ENCODE peak calls at places on chromosome 17, in ten cellular contexts. I is HCT116, R is tibial nerve, F is uterus, O is body of pancreas, V is GM12891, K is heart left ventricle, U is A549, Y is thyroid gland, W is H54. N is an unnamed sample.

GRCh38 chr17:12201294-12201693 is 180.6 kb downstream of the MAP2K4 start:
- DNase-seq in I (no peak), R (no peak), F (no peak), O (no peak), V (no peak), K (no peak), U (no peak), Y (no peak), W (no peak), N (no peak)

GRCh38 chr17:3798273-3799180 is 2.5 kb downstream of the ITGAE start:
- DNase-seq in I (no peak), R (no peak), F (no peak), O (no peak), V (no peak), K (no peak), U (no peak), Y (no peak), W (no peak), N (peak)

GRCh38 chr17:4956493-4957061 is 5.7 kb downstream of the ENO3 start:
- DNase-seq in I (no peak), R (no peak), F (no peak), O (peak), V (no peak), K (peak), U (no peak), Y (no peak), W (no peak), N (no peak)

GRCh38 chr17:38735161-38735997 is 5.2 kb downstream of the CISD3 start:
- DNase-seq in I (no peak), R (no peak), F (peak), O (peak), V (peak), K (peak), U (peak), Y (peak), W (peak), N (peak)

GRCh38 chr17:9473716-9474115 is 101.9 kb downstream of the STX8 start:
- DNase-seq in I (no peak), R (no peak), F (no peak), O (no peak), V (no peak), K (no peak), U (peak), Y (no peak), W (peak), N (no peak)

GRCh38 chr17:39722965-39723848 is 7.1 kb downstream of the MIEN1 start:
- DNase-seq in I (no peak), R (no peak), F (no peak), O (no peak), V (no peak), K (no peak), U (no peak), Y (no peak), W (peak), N (no peak)

GRCh38 chr17:35284955-35285354 is 42.1 kb downstream of the SLFN5 start:
- DNase-seq in I (no peak), R (no peak), F (no peak), O (no peak), V (no peak), K (no peak), U (no peak), Y (no peak), W (no peak), N (no peak)

GRCh38 chr17:36931697-36932382 is 5.4 kb upstream of the LHX1 start:
- DNase-seq in I (no peak), R (no peak), F (no peak), O (no peak), V (no peak), K (no peak), U (no peak), Y (peak), W (no peak), N (no peak)

GRCh38 chr17:78335176-78335575 is 24.7 kb downstream of the SOCS3 start:
- DNase-seq in I (no peak), R (no peak), F (no peak), O (no peak), V (no peak), K (no peak), U (no peak), Y (peak), W (no peak), N (no peak)

GRCh38 chr17:17208013-17208412 is 1.9 kb upstream of the PLD6 start:
- DNase-seq in I (no peak), R (no peak), F (no peak), O (no peak), V (no peak), K (no peak), U (no peak), Y (no peak), W (no peak), N (no peak)

GRCh38 chr17:61408151-61409041 is 8.8 kb downstream of the TBX2 start:
- DNase-seq in I (no peak), R (peak), F (no peak), O (no peak), V (peak), K (no peak), U (no peak), Y (no peak), W (no peak), N (peak)

GRCh38 chr17:3594976-3595375 is 14.2 kb downstream of the TRPV1 start:
- DNase-seq in I (no peak), R (no peak), F (no peak), O (no peak), V (no peak), K (no peak), U (no peak), Y (no peak), W (no peak), N (no peak)

GRCh38 chr17:38579934-38580333 is 25.8 kb downstream of the SRCIN1 start:
- DNase-seq in I (no peak), R (no peak), F (no peak), O (peak), V (no peak), K (peak), U (peak), Y (peak), W (peak), N (peak)

GRCh38 chr17:15096511-15096910 is 168.6 kb downstream of the PMP22 start:
- DNase-seq in I (no peak), R (no peak), F (no peak), O (no peak), V (no peak), K (no peak), U (no peak), Y (no peak), W (no peak), N (no peak)

GRCh38 chr17:9918352-9918751 is 13.3 kb upstream of the RCVRN start:
- DNase-seq in I (no peak), R (no peak), F (no peak), O (no peak), V (no peak), K (no peak), U (no peak), Y (no peak), W (no peak), N (no peak)

GRCh38 chr17:34382586-34383224 is 19.7 kb upstream of the CCL1 start:
- DNase-seq in I (no peak), R (no peak), F (no peak), O (no peak), V (no peak), K (no peak), U (no peak), Y (no peak), W (no peak), N (no peak)

GRCh38 chr17:71472809-71473789 is 647.7 kb upstream of the SOX9 start:
- DNase-seq in I (peak), R (no peak), F (no peak), O (peak), V (peak), K (no peak), U (peak), Y (peak), W (peak), N (peak)

GRCh38 chr17:38338535-38338934 is 5.2 kb downstream of the GPR179 start:
- DNase-seq in I (no peak), R (no peak), F (no peak), O (no peak), V (no peak), K (no peak), U (no peak), Y (no peak), W (no peak), N (no peak)

GRCh38 chr17:27153005-27153404 is 140.9 kb upstream of the WSB1 start:
- DNase-seq in I (no peak), R (no peak), F (no peak), O (no peak), V (no peak), K (no peak), U (no peak), Y (no peak), W (no peak), N (no peak)

GRCh38 chr17:50134206-50135110 is 4.5 kb upstream of the SAMD14 start:
- DNase-seq in I (no peak), R (no peak), F (no peak), O (no peak), V (no peak), K (no peak), U (no peak), Y (no peak), W (no peak), N (no peak)

GRCh38 chr17:77382966-77383612 is 242.3 kb downstream of the SEC14L1 start:
- DNase-seq in I (no peak), R (no peak), F (no peak), O (no peak), V (no peak), K (peak), U (no peak), Y (no peak), W (peak), N (no peak)

GRCh38 chr17:59839646-59840328 is 53.0 kb downstream of the TUBD1 start:
- DNase-seq in I (no peak), R (no peak), F (no peak), O (no peak), V (no peak), K (no peak), U (peak), Y (no peak), W (no peak), N (no peak)

GRCh38 chr17:27457731-27458523 is 1.7 kb downstream of the KSR1 start:
- DNase-seq in I (no peak), R (no peak), F (no peak), O (no peak), V (no peak), K (no peak), U (no peak), Y (peak), W (no peak), N (no peak)

GRCh38 chr17:64781394-64781793 is 119.3 kb upstream of the SMURF2 start:
- DNase-seq in I (no peak), R (no peak), F (peak), O (peak), V (peak), K (peak), U (no peak), Y (peak), W (no peak), N (peak)

GRCh38 chr17:66006654-66007053 is 185.3 kb downstream of the CEP112 start:
- DNase-seq in I (no peak), R (no peak), F (no peak), O (no peak), V (no peak), K (no peak), U (no peak), Y (no peak), W (no peak), N (no peak)

GRCh38 chr17:28902819-28903545 is at the start of gene DHRS13:
- DNase-seq in I (peak), R (peak), F (peak), O (peak), V (peak), K (peak), U (peak), Y (peak), W (peak), N (peak)

GRCh38 chr17:67218385-67218950 is 26.5 kb downstream of the HELZ start:
- DNase-seq in I (no peak), R (no peak), F (no peak), O (no peak), V (no peak), K (no peak), U (no peak), Y (no peak), W (peak), N (no peak)

GRCh38 chr17:29590979-29591736 is 1.7 kb upstream of the GIT1 start:
- DNase-seq in I (peak), R (no peak), F (peak), O (peak), V (no peak), K (peak), U (peak), Y (peak), W (peak), N (peak)

GRCh38 chr17:69236946-69237345 is 8.3 kb upstream of the ABCA10 start:
- DNase-seq in I (no peak), R (no peak), F (no peak), O (no peak), V (no peak), K (no peak), U (no peak), Y (no peak), W (no peak), N (no peak)

GRCh38 chr17:16995930-16996329 is 24.0 kb upstream of the TNFRSF13B start:
- DNase-seq in I (no peak), R (no peak), F (no peak), O (no peak), V (no peak), K (no peak), U (no peak), Y (no peak), W (no peak), N (no peak)

GRCh38 chr17:78400581-78401240 is 22.3 kb downstream of the PGS1 start:
- DNase-seq in I (no peak), R (no peak), F (no peak), O (no peak), V (no peak), K (no peak), U (no peak), Y (peak), W (no peak), N (no peak)

GRCh38 chr17:68860941-68861340 is 94.3 kb downstream of the ABCA8 start:
- DNase-seq in I (no peak), R (no peak), F (no peak), O (no peak), V (no peak), K (no peak), U (no peak), Y (no peak), W (no peak), N (no peak)

GRCh38 chr17:48619821-48620496 is 4.9 kb upstream of the HOXB8 start:
- DNase-seq in I (no peak), R (no peak), F (no peak), O (no peak), V (no peak), K (no peak), U (no peak), Y (no peak), W (no peak), N (no peak)

GRCh38 chr17:7823581-7824001 is 10.4 kb upstream of the KDM6B start:
- DNase-seq in I (no peak), R (no peak), F (no peak), O (no peak), V (no peak), K (no peak), U (no peak), Y (no peak), W (no peak), N (no peak)

GRCh38 chr17:77501101-77501566 is 360.4 kb downstream of the SEC14L1 start:
- DNase-seq in I (no peak), R (no peak), F (peak), O (no peak), V (peak), K (peak), U (peak), Y (no peak), W (no peak), N (no peak)

GRCh38 chr17:69913241-69914015 is 161.6 kb upstream of the KCNJ16 start:
- DNase-seq in I (no peak), R (no peak), F (no peak), O (no peak), V (no peak), K (no peak), U (no peak), Y (peak), W (no peak), N (no peak)

GRCh38 chr17:3964203-3965122 is at the start of gene ATP2A3:
- DNase-seq in I (no peak), R (no peak), F (no peak), O (no peak), V (peak), K (no peak), U (no peak), Y (peak), W (no peak), N (no peak)

GRCh38 chr17:21351366-21352065 is 24.6 kb upstream of the KCNJ12 start:
- DNase-seq in I (no peak), R (no peak), F (no peak), O (no peak), V (no peak), K (no peak), U (no peak), Y (no peak), W (no peak), N (no peak)

GRCh38 chr17:42311240-42312034 is 23.1 kb downstream of the STAT5A start:
- DNase-seq in I (no peak), R (peak), F (peak), O (peak), V (no peak), K (peak), U (no peak), Y (peak), W (no peak), N (peak)
- TF ChIP-seq POLR2A in I (no peak), R (no peak), F (peak), O (no peak), V (peak), K (no peak), U (no peak), Y (peak), W (no peak), N (no peak)

DNA sequence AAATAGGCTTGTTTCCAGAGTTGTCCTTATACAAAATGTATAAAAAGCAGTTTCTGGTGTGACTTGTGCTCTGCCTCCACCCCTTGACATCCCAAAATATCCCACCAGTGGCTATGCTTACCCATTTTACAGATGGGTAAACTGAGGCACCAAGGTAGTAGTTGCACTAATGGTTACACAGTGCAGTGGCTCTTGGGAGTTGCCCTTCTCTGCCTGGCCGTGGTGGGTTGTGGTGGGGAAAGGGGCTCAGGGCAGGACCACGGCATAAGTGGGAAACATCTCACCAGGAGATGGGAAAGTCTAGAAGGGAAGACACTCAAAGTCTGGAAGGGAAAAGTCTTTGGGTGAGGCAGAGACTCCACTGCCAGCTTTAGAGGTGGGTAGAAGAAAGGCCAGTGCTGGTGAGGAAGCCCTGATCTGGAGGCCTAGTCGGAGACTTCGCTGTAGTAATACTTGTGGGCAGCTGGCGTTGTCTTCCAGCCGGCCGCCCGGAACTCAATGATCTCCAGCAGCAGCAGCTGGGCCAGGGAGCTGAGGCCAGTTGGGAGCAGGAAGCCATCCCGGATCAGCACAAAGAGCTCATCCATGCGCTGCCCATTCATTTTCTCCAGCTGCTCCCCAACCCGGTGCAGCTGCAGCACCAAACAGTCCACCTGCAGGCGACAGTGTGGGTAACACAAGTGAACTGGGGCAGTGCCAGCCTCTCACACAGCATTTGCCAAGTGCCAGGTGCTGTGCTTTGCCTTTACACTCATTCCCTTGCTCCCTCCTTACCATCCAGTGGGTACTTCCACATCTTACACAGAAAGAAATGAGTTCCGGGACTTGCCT is 4.5 kb downstream of the MIF4GD start:
- DNase-seq in I (no peak), R (no peak), F (no peak), O (no peak), V (no peak), K (no peak), U (no peak), Y (no peak), W (no peak), N (peak)
- TF ChIP-seq POLR2A in I (no peak), R (no peak), F (no peak), O (no peak), V (peak), K (no peak), U (no peak), Y (no peak), W (no peak), N (no peak)

GRCh38 chr17:30970757-30971567 is at the start of gene RNF135:
- DNase-seq in I (peak), R (peak), F (peak), O (peak), V (peak), K (peak), U (peak), Y (peak), W (peak), N (peak)

GRCh38 chr17:30964878-30965277 is 6.0 kb upstream of the RNF135 start:
- DNase-seq in I (no peak), R (no peak), F (no peak), O (no peak), V (no peak), K (no peak), U (no peak), Y (no peak), W (no peak), N (no peak)

GRCh38 chr17:30975042-30975820 is 4.4 kb downstream of the RNF135 start:
- DNase-seq in I (no peak), R (no peak), F (no peak), O (no peak), V (no peak), K (no peak), U (no peak), Y (no peak), W (no peak), N (no peak)

GRCh38 chr17:30969989-30970680 is 704 bp upstream of the RNF135 start:
- DNase-seq in I (no peak), R (no peak), F (peak), O (peak), V (no peak), K (no peak), U (no peak), Y (peak), W (no peak), N (no peak)
- TF ChIP-seq POLR2A in I (no peak), R (no peak), F (no peak), O (no peak), V (no peak), K (no peak), U (no peak), Y (no peak), W (no peak), N (no peak)

GRCh38 chr17:75845933-75846700 is 1.9 kb upstream of the UNC13D start:
- DNase-seq in I (no peak), R (no peak), F (no peak), O (no peak), V (peak), K (no peak), U (no peak), Y (no peak), W (no peak), N (no peak)

GRCh38 chr17:75843577-75844529 is at the start of gene UNC13D:
- DNase-seq in I (no peak), R (no peak), F (no peak), O (peak), V (peak), K (no peak), U (no peak), Y (no peak), W (no peak), N (peak)

GRCh38 chr17:75844530-75845057 is 390 bp upstream of the UNC13D start:
- DNase-seq in I (peak), R (no peak), F (no peak), O (peak), V (no peak), K (peak), U (peak), Y (peak), W (peak), N (peak)

GRCh38 chr17:75846701-75847594 is 2.7 kb upstream of the UNC13D start:
- DNase-seq in I (no peak), R (no peak), F (no peak), O (peak), V (peak), K (no peak), U (no peak), Y (no peak), W (no peak), N (no peak)

DNA sequence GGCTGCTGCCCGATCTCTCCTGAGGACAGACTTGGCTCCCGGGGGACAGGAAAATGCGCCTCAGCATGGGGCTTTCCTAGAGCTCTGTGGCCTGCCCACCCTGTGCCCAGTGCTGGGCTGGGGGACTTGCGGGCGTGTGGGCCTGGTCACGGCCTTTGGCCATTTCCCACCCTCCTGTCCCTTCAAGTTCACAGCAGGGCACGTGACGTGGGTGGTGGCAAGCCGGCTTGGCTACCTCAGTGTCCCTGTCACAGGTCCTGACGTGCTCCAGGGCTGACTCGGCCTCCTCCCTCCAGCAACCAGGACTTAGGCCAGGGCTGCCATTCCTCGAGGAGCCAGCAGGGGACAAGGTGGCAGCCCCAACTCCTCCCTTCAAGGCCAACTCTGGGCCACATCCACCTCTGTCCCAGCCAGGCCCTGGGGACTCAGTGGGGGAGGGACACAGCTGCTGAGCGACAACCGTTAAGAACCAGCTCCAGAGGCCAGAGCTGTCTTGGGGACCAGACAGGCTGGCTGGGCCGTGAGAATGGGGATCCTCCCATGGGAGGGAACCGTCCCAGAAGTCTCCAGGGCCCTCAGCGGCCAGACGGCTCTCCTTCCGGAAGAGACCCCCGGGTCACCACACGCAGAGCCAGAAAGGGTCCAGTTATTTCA is 981 bp upstream of the UNC13D start:
- DNase-seq in I (peak), R (peak), F (peak), O (peak), V (peak), K (peak), U (peak), Y (peak), W (peak), N (peak)
- TF ChIP-seq POLR2A in I (no peak), R (no peak), F (no peak), O (peak), V (no peak), K (peak), U (no peak), Y (peak), W (peak), N (peak)

N was measured in adrenal gland.